ENCODE peak calls at places on chromosomes 2 and 18, in four cellular contexts. One of them, this sample, is unnamed.
A peak's percentile ranks its signal among the peaks of the same experiment; 100 is the strongest.

GRCh38 chr2:41967426-41968181 is 80.2 kb upstream of the PKDCC start:
- DNase-seq in NCI-H146: no peak
- DNase-seq in NCI-H446 treated with DMSO at 0.1 percent for 48 hours: no peak
- DNase-seq in GM12864: no peak
- DNase-seq in this sample: no peak

GRCh38 chr2:158776236-158776635 is 18.9 kb upstream of the DAPL1 start:
- DNase-seq in NCI-H146: peak; percentile 71
- DNase-seq in NCI-H446 treated with DMSO at 0.1 percent for 48 hours: no peak
- DNase-seq in GM12864: no peak
- DNase-seq in this sample: peak; percentile 56

GRCh38 chr2:53827398-53828175 is 32.2 kb downstream of the GPR75 start:
- DNase-seq in GM12864: no peak
- DNase-seq in NCI-H446 treated with DMSO at 0.1 percent for 48 hours: no peak
- DNase-seq in NCI-H146: no peak
- DNase-seq in this sample: no peak

GRCh38 chr18:3151379-3152264 is 68.1 kb downstream of the MYOM1 start:
- DNase-seq in NCI-H146: peak; percentile 52
- DNase-seq in GM12864: no peak
- DNase-seq in NCI-H446 treated with DMSO at 0.1 percent for 48 hours: no peak
- DNase-seq in this sample: peak; percentile 80

GRCh38 chr2:38620282-38620977 is 17.7 kb upstream of the HNRNPLL start:
- DNase-seq in NCI-H146: peak; percentile 18
- DNase-seq in GM12864: no peak
- DNase-seq in NCI-H446 treated with DMSO at 0.1 percent for 48 hours: no peak
- DNase-seq in this sample: peak; percentile 68

GRCh38 chr2:14761118-14761517 is 128.6 kb downstream of the LRATD1 start:
- DNase-seq in GM12864: no peak
- DNase-seq in NCI-H446 treated with DMSO at 0.1 percent for 48 hours: no peak
- DNase-seq in NCI-H146: no peak
- DNase-seq in this sample: no peak

GRCh38 chr18:4453712-4454547 is 1.2 kb downstream of the DLGAP1 start:
- DNase-seq in NCI-H446 treated with DMSO at 0.1 percent for 48 hours: no peak
- DNase-seq in NCI-H146: peak; percentile 7
- DNase-seq in GM12864: no peak
- DNase-seq in this sample: no peak

GRCh38 chr2:233061591-233062446 is 1.7 kb downstream of the INPP5D start:
- DNase-seq in GM12864: no peak
- DNase-seq in NCI-H446 treated with DMSO at 0.1 percent for 48 hours: no peak
- DNase-seq in NCI-H146: no peak
- DNase-seq in this sample: no peak